ENCODE peak calls at places on chromosomes 16 and 17, in six cellular contexts. G is fibroblast of the aortic adventitia, L is tibial artery, B is GM13976, T is K562, Z is omental fat pad. Y is an unnamed sample.

GRCh38 chr17:8315740-8316217 is 5.7 kb downstream of the ARHGEF15 start:
- DNase-seq in G (no peak), L (no peak), B (no peak), T (no peak), Z (no peak), Y (no peak)

GRCh38 chr16:29775742-29776408 is 2.2 kb upstream of the ZG16 start:
- DNase-seq in G (peak; percentile 77), L (no peak), B (no peak), T (peak; percentile 50), Z (no peak), Y (no peak)

GRCh38 chr16:5820472-5820871 is 722.9 kb upstream of the EEF2KMT start:
- DNase-seq in G (no peak), L (no peak), B (no peak), T (no peak), Z (no peak), Y (no peak)

GRCh38 chr16:53740933-53741531 is 37.1 kb downstream of the FTO start:
- DNase-seq in G (no peak), L (no peak), B (no peak), T (no peak), Z (no peak), Y (no peak)

GRCh38 chr17:10631048-10631700 is 25.9 kb downstream of the MYH3 start:
- DNase-seq in G (peak; percentile 40), L (no peak), B (peak; percentile 66), T (peak; percentile 59), Z (no peak), Y (peak; percentile 38)

GRCh38 chr17:4846635-4847390 is 13.7 kb downstream of the MINK1 start:
- DNase-seq in G (no peak), L (no peak), B (no peak), T (no peak), Z (no peak), Y (no peak)

GRCh38 chr17:74429604-74430384 is 2.1 kb upstream of the GPRC5C start:
- DNase-seq in G (no peak), L (no peak), B (no peak), T (no peak), Z (no peak), Y (no peak)

GRCh38 chr17:45292696-45293412 is 24.0 kb downstream of the MAP3K14 start:
- DNase-seq in G (no peak), L (no peak), B (no peak), T (no peak), Z (no peak), Y (no peak)

GRCh38 chr17:60147553-60148241 is 2.1 kb upstream of the CA4 start:
- DNase-seq in G (no peak), L (no peak), B (no peak), T (no peak), Z (no peak), Y (no peak)

GRCh38 chr17:49203796-49204195 is 6.6 kb downstream of the GNGT2 start:
- DNase-seq in G (no peak), L (no peak), B (no peak), T (no peak), Z (no peak), Y (no peak)

GRCh38 chr16:48535831-48536599 is 74.0 kb downstream of the N4BP1 start:
- DNase-seq in G (peak; percentile 80), L (peak; percentile 75), B (peak; percentile 85), T (no peak), Z (no peak), Y (peak; percentile 75)

GRCh38 chr16:74608944-74609343 is 2.0 kb upstream of the GLG1 start:
- DNase-seq in G (no peak), L (no peak), B (no peak), T (no peak), Z (no peak), Y (no peak)

GRCh38 chr17:39921323-39921722 is 2.9 kb upstream of the GSDMB start:
- DNase-seq in G (no peak), L (no peak), B (no peak), T (no peak), Z (no peak), Y (no peak)

GRCh38 chr16:53541326-53541725 is 38.3 kb upstream of the AKTIP start:
- DNase-seq in G (peak; percentile 45), L (no peak), B (no peak), T (no peak), Z (no peak), Y (no peak)

GRCh38 chr16:57304169-57305061 is 19.9 kb upstream of the PLLP start:
- DNase-seq in G (peak; percentile 81), L (peak; percentile 84), B (peak; percentile 70), T (no peak), Z (no peak), Y (no peak)

GRCh38 chr17:40796846-40797245 is 2.9 kb downstream of the KRT28 start:
- DNase-seq in G (no peak), L (no peak), B (no peak), T (no peak), Z (no peak), Y (no peak)

GRCh38 chr17:561118-561517 is 153.5 kb downstream of the VPS53 start:
- DNase-seq in G (peak; percentile 32), L (no peak), B (peak; percentile 49), T (no peak), Z (no peak), Y (peak; percentile 30)

GRCh38 chr17:559699-560378 is 154.8 kb downstream of the VPS53 start:
- DNase-seq in G (peak; percentile 88), L (peak; percentile 69), B (no peak), T (no peak), Z (no peak), Y (no peak)

GRCh38 chr17:557371-557770 is 157.3 kb downstream of the VPS53 start:
- DNase-seq in G (peak; percentile 32), L (no peak), B (no peak), T (no peak), Z (no peak), Y (no peak)

GRCh38 chr17:560379-560935 is 154.2 kb downstream of the VPS53 start:
- DNase-seq in G (peak; percentile 16), L (no peak), B (peak; percentile 9), T (no peak), Z (no peak), Y (no peak)

DNA sequence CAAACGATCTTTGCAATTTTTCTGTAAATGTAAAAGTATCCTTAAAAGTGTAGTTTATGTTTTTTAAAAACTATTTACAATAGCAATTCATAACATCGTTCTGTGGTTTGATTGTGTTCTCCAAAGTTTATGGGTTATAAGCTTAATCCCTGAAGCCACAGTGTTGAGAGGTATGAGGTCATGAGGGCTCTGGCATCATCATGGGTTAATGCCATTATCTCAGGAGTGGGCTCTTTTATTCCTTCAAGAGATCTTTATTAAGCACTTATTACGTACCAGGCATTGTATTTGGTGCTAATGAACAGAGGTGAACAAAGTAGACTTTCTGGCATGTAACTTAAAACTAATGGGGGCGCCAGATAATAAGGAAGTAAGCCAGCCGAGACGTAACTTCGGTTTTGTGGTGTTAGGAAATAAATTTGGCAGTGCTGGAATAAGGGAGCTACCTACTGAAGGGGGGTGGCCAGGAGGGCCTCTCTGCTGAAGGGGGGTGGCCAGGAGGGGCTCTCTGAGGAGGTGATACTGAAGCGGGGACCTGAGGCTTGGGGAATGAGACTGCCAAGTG is 158.1 kb downstream of the VPS53 start:
- DNase-seq in G (peak; percentile 46), L (no peak), B (no peak), T (no peak), Z (no peak), Y (no peak)
- TF ChIP-seq CTCF in G (peak; percentile 7), L (no peak), B (no peak), T (no peak), Z (no peak), Y (no peak)

DNA sequence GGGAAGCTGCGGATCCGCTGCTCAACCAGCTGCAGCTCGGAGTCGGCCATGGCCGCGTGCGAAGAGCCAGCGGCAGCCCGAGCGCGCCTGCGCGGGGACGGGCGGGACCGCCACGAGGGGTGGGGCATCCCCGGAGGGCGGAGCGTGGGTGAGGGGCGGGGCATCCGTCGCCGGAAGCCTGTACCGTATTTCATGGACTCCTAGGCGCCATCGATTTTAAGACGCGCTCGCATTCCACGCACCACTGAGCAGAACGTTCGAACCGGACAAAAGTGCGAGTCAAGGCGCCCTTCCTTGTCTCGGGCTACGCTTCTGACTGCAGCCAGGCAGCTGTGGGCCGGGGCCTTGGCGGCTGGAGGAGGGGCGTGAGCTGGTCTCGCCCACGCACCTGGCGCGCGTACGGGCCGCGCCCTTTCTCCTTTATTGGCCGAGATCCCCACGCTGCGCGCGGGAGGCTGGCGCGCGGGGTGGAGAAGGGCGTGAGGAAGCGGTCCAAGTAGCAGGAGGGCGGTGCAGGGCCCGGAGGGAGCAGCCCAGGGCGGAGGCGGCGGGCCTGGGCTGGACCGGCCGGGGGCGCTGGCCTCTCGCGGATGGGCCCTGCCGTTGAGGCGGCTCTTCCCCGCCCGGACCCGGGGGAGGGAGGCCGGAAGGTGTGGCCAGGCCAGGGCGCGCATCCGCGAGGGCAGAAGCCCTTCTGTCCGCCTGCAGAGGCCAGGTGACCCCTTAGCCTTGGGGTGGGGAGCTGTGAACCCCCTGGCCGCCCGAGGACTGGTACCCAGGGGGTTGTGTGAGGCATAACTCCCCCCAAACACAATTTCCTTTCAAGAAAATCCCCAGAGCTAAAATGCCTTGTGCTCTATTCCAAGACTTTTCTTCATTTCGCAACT is at the start of gene APRT:
- DNase-seq in G (peak; percentile 96), L (peak; percentile 90), B (peak; percentile 98), T (peak; percentile 92), Z (peak; percentile 66), Y (peak; percentile 99)
- TF ChIP-seq CTCF in G (peak; percentile 14), L (no peak), B (peak; percentile 57), T (peak; percentile 89), Z (no peak), Y (peak; percentile 28)

GRCh38 chr17:44204453-44204882 is 4.8 kb upstream of the ATXN7L3 start:
- DNase-seq in G (peak; percentile 64), L (no peak), B (no peak), T (peak; percentile 27), Z (no peak), Y (no peak)

GRCh38 chr17:44203731-44204452 is 4.2 kb upstream of the ATXN7L3 start:
- DNase-seq in G (peak; percentile 71), L (peak; percentile 39), B (peak; percentile 63), T (peak; percentile 41), Z (no peak), Y (peak; percentile 71)

GRCh38 chr17:44206825-44207155 is 7.1 kb upstream of the ATXN7L3 start:
- DNase-seq in G (no peak), L (no peak), B (no peak), T (no peak), Z (no peak), Y (no peak)

GRCh38 chr17:44207319-44207718 is 7.6 kb upstream of the ATXN7L3 start:
- DNase-seq in G (no peak), L (no peak), B (no peak), T (no peak), Z (no peak), Y (no peak)

GRCh38 chr17:44205962-44206824 is 6.5 kb upstream of the ATXN7L3 start:
- DNase-seq in G (no peak), L (no peak), B (no peak), T (no peak), Z (no peak), Y (no peak)
- TF ChIP-seq CTCF in G (peak; percentile 24), L (no peak), B (no peak), T (peak; percentile 52), Z (no peak), Y (no peak)

GRCh38 chr17:81905993-81906392 is 4.0 kb downstream of the NPB start:
- DNase-seq in G (no peak), L (no peak), B (no peak), T (no peak), Z (no peak), Y (no peak)

GRCh38 chr17:81908793-81909192 is 2.4 kb downstream of the PCYT2 start:
- DNase-seq in G (no peak), L (no peak), B (no peak), T (no peak), Z (no peak), Y (no peak)

GRCh38 chr17:81906476-81907218 is 4.6 kb downstream of the PCYT2 start:
- DNase-seq in G (no peak), L (no peak), B (no peak), T (no peak), Z (no peak), Y (no peak)

GRCh38 chr17:81909231-81909630 is 2.0 kb downstream of the PCYT2 start:
- DNase-seq in G (no peak), L (no peak), B (no peak), T (no peak), Z (no peak), Y (no peak)

GRCh38 chr17:81907219-81908145 is 3.7 kb downstream of the PCYT2 start:
- DNase-seq in G (no peak), L (no peak), B (no peak), T (no peak), Z (no peak), Y (no peak)
- TF ChIP-seq CTCF in G (no peak), L (no peak), B (no peak), T (peak; percentile 0), Z (no peak), Y (no peak)

Y was measured in GM20000.